ENCODE peak calls at places on chromosome 14, in four cellular contexts. One of them, this sample, is unnamed. For H3K4me1, the result is how much of the 10 kb centered on the place peaks cover.

GRCh38 chr14:65361920-65362319 is 50.6 kb upstream of the FUT8 start:
- DNase-seq in HCT116: no peak
- DNase-seq in suprapubic skin: no peak
- DNase-seq in Panc1: no peak
- DNase-seq in this sample: no peak

GRCh38 chr14:92600318-92601053 is 86.9 kb downstream of the RIN3 start:
- DNase-seq in HCT116: no peak
- DNase-seq in suprapubic skin: no peak
- DNase-seq in Panc1: no peak
- DNase-seq in this sample: no peak

GRCh38 chr14:92106095-92106937 is at the start of gene ATXN3:
- DNase-seq in HCT116: peak
- DNase-seq in suprapubic skin: peak
- DNase-seq in Panc1: peak
- DNase-seq in this sample: peak

GRCh38 chr14:104096318-104096717 is 10.8 kb downstream of the ASPG start:
- DNase-seq in HCT116: no peak
- DNase-seq in suprapubic skin: no peak
- DNase-seq in Panc1: no peak
- DNase-seq in this sample: no peak

GRCh38 chr14:30322819-30323218 is 236.1 kb upstream of the G2E3 start:
- DNase-seq in HCT116: no peak
- DNase-seq in suprapubic skin: no peak
- DNase-seq in Panc1: no peak
- DNase-seq in this sample: no peak

GRCh38 chr14:104515811-104516780 is 63.5 kb upstream of the C14orf180 start:
- DNase-seq in HCT116: no peak
- DNase-seq in suprapubic skin: no peak
- DNase-seq in Panc1: no peak
- DNase-seq in this sample: no peak

GRCh38 chr14:24135834-24136683 is at the start of gene PSME1:
- DNase-seq in HCT116: peak
- DNase-seq in suprapubic skin: peak
- DNase-seq in Panc1: no peak
- DNase-seq in this sample: peak

GRCh38 chr14:29216316-29216715 is 449.7 kb downstream of the FOXG1 start:
- DNase-seq in HCT116: no peak
- DNase-seq in suprapubic skin: no peak
- DNase-seq in Panc1: no peak
- DNase-seq in this sample: no peak

GRCh38 chr14:38210168-38210567 is 2.5 kb downstream of the SSTR1 start:
- DNase-seq in HCT116: no peak
- DNase-seq in suprapubic skin: no peak
- DNase-seq in Panc1: no peak
- DNase-seq in this sample: no peak

GRCh38 chr14:71309756-71310155 is 402.5 kb downstream of the PCNX1 start:
- DNase-seq in HCT116: no peak
- DNase-seq in suprapubic skin: no peak
- DNase-seq in Panc1: no peak
- DNase-seq in this sample: no peak

GRCh38 chr14:24834951-24835350 is 201.0 kb upstream of the GZMB start:
- DNase-seq in HCT116: no peak
- DNase-seq in suprapubic skin: no peak
- DNase-seq in Panc1: no peak
- DNase-seq in this sample: no peak

GRCh38 chr14:27372771-27373170 is 774.9 kb upstream of the NOVA1 start:
- DNase-seq in HCT116: no peak
- DNase-seq in suprapubic skin: no peak
- DNase-seq in Panc1: no peak
- DNase-seq in this sample: no peak

GRCh38 chr14:64763801-64764511 is 59.7 kb downstream of the PLEKHG3 start:
- DNase-seq in HCT116: no peak
- DNase-seq in suprapubic skin: no peak
- DNase-seq in Panc1: no peak
- DNase-seq in this sample: peak

DNA sequence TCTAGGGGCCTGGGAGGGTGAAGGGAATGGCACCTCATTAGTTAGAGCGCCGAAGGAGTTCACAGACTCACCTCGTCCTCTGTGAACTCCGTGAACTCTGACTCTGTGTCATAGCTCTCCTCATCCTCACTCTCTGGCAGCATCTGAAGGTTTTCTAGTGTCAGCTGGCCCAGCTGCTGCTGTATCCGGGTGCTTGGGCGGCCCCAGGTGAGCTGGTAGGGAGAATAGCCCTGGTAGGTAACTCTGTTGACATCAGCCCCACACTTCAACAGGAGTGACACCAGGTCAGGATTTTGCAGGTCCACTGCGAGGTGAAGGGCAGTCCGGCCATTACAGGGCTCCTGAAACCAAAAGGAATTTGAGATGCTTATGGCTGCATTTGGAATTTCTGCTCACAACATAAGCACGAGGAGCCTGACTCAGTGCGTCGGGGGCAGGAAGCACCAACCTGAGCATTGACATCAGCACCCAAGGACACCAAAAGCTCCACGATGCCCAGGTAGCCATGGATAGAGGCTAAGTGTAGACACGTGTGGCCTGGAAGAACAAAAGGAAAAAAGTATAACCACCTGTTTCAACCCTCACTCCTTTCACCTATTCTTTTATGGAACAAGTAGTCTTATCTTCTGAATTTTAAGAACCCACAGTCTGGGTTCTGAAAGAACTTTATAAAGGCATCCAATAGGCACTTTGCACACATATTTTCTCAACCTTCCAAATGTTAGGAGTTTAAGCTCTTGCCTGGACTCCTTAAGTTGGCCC is 2.0 kb downstream of the NFKBIA start:
- DNase-seq in HCT116: no peak
- DNase-seq in suprapubic skin: no peak
- DNase-seq in Panc1: no peak
- DNase-seq in this sample: peak
- TF ChIP-seq CTCF in HCT116: no peak
- TF ChIP-seq CTCF in suprapubic skin: no peak
- TF ChIP-seq CTCF in Panc1: no peak
- TF ChIP-seq CTCF in this sample: no peak

DNA sequence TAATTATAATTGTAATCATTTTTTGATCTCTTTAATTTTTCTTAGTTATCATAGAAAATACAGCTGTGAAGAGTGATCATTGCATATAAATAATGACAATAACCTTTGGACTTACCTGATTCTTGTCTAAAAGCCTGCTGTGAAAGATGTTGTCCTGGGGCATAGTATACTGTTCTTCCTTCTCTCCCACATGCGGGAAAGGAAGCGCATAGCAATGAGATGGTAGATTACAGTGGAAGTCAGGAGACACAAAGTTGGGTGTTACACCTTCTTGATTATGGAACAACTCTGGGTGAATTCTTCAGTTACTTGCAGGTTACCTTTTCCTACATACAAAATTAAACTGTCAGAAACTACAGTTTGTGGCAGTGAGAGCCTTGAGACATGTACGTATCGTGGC is 140.8 kb downstream of the KTN1 start:
- DNase-seq in HCT116: no peak
- DNase-seq in suprapubic skin: no peak
- DNase-seq in Panc1: no peak
- DNase-seq in this sample: no peak
- H3K4me1 ChIP-seq in HCT116: under half
- H3K4me1 ChIP-seq in suprapubic skin: under half
- H3K4me1 ChIP-seq in Panc1: under half
- H3K4me1 ChIP-seq in this sample: under half

GRCh38 chr14:68546839-68547238 is 246.0 kb downstream of the ZFP36L1 start:
- DNase-seq in HCT116: no peak
- DNase-seq in suprapubic skin: no peak
- DNase-seq in Panc1: no peak
- DNase-seq in this sample: no peak
- TF ChIP-seq POLR2AphosphoS5 in HCT116: peak
- TF ChIP-seq POLR2AphosphoS5 in suprapubic skin: peak
- TF ChIP-seq POLR2AphosphoS5 in Panc1: no peak
- TF ChIP-seq POLR2AphosphoS5 in this sample: no peak

GRCh38 chr14:99524804-99525698 is 43.8 kb downstream of the CCNK start:
- DNase-seq in HCT116: no peak
- DNase-seq in suprapubic skin: no peak
- DNase-seq in Panc1: no peak
- DNase-seq in this sample: peak
- TF ChIP-seq CTCF in HCT116: peak
- TF ChIP-seq CTCF in suprapubic skin: no peak
- TF ChIP-seq CTCF in Panc1: peak
- TF ChIP-seq CTCF in this sample: no peak

DNA sequence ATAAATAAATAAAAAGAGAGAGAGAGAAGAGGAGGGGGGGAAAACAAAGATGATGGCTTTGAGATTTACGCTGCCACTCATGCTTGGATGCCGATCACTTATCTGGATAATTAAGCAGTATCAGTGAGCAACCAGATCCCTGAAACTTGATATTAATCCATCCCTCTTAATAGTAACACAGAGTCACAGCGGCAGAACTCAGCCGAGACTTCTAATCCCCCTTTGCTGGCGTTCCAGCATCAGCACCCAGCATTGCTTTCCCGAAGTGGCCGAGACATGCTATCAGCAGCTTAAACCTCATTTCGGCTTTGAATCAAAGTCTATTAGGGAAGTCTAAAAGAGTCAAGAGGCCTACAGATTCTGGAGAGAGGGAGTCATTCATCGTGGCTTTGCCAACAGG is 1036.1 kb downstream of the VRK1 start:
- DNase-seq in HCT116: no peak
- DNase-seq in suprapubic skin: no peak
- DNase-seq in Panc1: no peak
- DNase-seq in this sample: no peak
- H3K4me1 ChIP-seq in HCT116: under half
- H3K4me1 ChIP-seq in suprapubic skin: under half
- H3K4me1 ChIP-seq in Panc1: under half
- H3K4me1 ChIP-seq in this sample: under half

GRCh38 chr14:105854600-105855245 is 328.3 kb downstream of the TMEM121 start:
- DNase-seq in HCT116: no peak
- DNase-seq in suprapubic skin: peak
- DNase-seq in Panc1: no peak
- DNase-seq in this sample: peak
- TF ChIP-seq POLR2AphosphoS5 in HCT116: no peak
- TF ChIP-seq POLR2AphosphoS5 in suprapubic skin: no peak
- TF ChIP-seq POLR2AphosphoS5 in Panc1: no peak
- TF ChIP-seq POLR2AphosphoS5 in this sample: peak

GRCh38 chr14:97707603-97708002 is 910.4 kb downstream of the VRK1 start:
- DNase-seq in HCT116: no peak
- DNase-seq in suprapubic skin: no peak
- DNase-seq in Panc1: no peak
- DNase-seq in this sample: no peak
- TF ChIP-seq CTCF in HCT116: no peak
- TF ChIP-seq CTCF in suprapubic skin: no peak
- TF ChIP-seq CTCF in Panc1: no peak
- TF ChIP-seq CTCF in this sample: no peak

GRCh38 chr14:89447182-89447970 is 30.3 kb upstream of the FOXN3 start:
- DNase-seq in HCT116: no peak
- DNase-seq in suprapubic skin: no peak
- DNase-seq in Panc1: no peak
- DNase-seq in this sample: peak
- H3K4me1 ChIP-seq in HCT116: under half
- H3K4me1 ChIP-seq in suprapubic skin: under half
- H3K4me1 ChIP-seq in Panc1: under half
- H3K4me1 ChIP-seq in this sample: half or more

GRCh38 chr14:75424496-75424895 is 3.3 kb upstream of the JDP2 start:
- DNase-seq in HCT116: no peak
- DNase-seq in suprapubic skin: no peak
- DNase-seq in Panc1: no peak
- DNase-seq in this sample: no peak

GRCh38 chr14:75417674-75418073 is 10.1 kb upstream of the JDP2 start:
- DNase-seq in HCT116: no peak
- DNase-seq in suprapubic skin: no peak
- DNase-seq in Panc1: no peak
- DNase-seq in this sample: no peak

GRCh38 chr14:75422169-75422568 is 5.7 kb upstream of the JDP2 start:
- DNase-seq in HCT116: no peak
- DNase-seq in suprapubic skin: no peak
- DNase-seq in Panc1: peak
- DNase-seq in this sample: no peak

DNA sequence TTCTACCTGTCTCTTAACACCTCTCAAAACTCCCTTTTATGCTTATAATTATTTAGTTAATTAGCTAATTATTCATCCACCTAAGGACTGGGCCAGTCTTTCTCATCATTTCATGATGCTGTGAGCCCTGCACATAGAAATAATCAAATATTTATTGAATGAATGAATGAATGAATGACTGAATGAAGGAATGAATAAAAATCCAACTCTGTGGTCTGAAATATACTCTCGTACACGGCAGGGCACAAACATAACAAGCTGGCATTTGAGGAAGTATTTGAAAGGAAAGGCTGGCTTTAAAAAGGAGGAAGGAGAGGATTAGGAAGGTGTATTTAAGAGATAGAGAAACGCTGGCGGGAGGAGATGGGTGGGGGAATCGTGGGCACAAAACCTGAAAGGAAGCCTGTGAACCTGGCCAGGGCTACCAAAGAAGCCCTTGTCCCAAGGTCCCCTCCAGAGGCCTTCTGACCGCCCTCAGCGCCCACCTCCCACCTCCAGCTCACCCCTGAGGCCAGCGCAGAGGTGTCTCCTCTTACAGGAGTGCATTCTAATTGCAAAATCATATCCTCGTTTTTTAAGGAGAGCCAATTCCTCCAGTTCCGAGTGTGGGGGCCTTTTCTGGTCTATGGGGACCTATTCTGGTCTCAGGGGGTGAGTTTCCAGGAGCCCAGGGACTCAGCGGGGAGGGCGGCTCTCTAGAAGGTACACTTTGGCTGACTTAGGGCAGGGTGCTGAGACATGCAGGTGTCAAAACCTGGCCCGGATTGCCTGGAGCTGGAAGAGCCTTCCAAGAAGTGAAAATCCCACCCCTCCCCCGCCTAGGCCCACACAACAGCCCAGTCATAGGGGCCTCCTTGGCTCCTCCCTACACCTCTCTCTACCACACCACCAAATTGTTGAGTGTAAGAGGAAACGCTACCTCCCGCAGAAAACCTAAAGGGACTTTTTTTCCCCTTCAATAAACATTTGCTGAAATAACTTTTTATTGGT is 8.7 kb upstream of the JDP2 start:
- DNase-seq in HCT116: peak
- DNase-seq in suprapubic skin: no peak
- DNase-seq in Panc1: no peak
- DNase-seq in this sample: no peak
- TF ChIP-seq POLR2AphosphoS5 in HCT116: no peak
- TF ChIP-seq POLR2AphosphoS5 in suprapubic skin: no peak
- TF ChIP-seq POLR2AphosphoS5 in Panc1: no peak
- TF ChIP-seq POLR2AphosphoS5 in this sample: no peak

GRCh38 chr14:54814076-54814475 is 88.5 kb downstream of the GCH1 start:
- DNase-seq in HCT116: no peak
- DNase-seq in suprapubic skin: no peak
- DNase-seq in Panc1: no peak
- DNase-seq in this sample: no peak
- TF ChIP-seq CTCF in HCT116: no peak
- TF ChIP-seq CTCF in suprapubic skin: no peak
- TF ChIP-seq CTCF in Panc1: peak
- TF ChIP-seq CTCF in this sample: no peak